ENCODE peak calls at places on chromosomes 12 and 14, in five cellular contexts. F, D, A, J and H are unnamed samples.

GRCh38 chr14:105059035-105059916 is 6.0 kb downstream of the GPR132 start:
- DNase-seq in F (no peak), A (no peak), D (no peak), J (no peak), H (no peak)

GRCh38 chr14:105365681-105366080 is 32.7 kb upstream of the TEX22 start:
- DNase-seq in F (no peak), D (no peak), A (no peak), J (no peak), H (no peak)

GRCh38 chr14:68535404-68536024 is 257.4 kb downstream of the ZFP36L1 start:
- DNase-seq in D (no peak), J (no peak), F (no peak), A (peak), H (no peak)

GRCh38 chr12:68259318-68259940 is 6.0 kb upstream of the IL22 start:
- DNase-seq in D (no peak), J (no peak), A (peak), F (no peak), H (no peak)

GRCh38 chr12:84756961-84757360 is 155.6 kb downstream of the SLC6A15 start:
- DNase-seq in F (no peak), J (no peak), A (no peak), D (no peak), H (no peak)

GRCh38 chr14:24317141-24317927 is 6.0 kb downstream of the LTB4R start:
- DNase-seq in A (no peak), J (no peak), D (no peak), F (no peak), H (no peak)

GRCh38 chr12:25195056-25195971 is at the start of the genes DNAI7 and ETFRF1:
- DNase-seq in F (peak), D (peak), A (no peak), J (peak), H (peak)

GRCh38 chr12:51320695-51321320 is 3.2 kb downstream of the BIN2 start:
- DNase-seq in A (no peak), J (no peak), F (no peak), D (no peak), H (peak)

GRCh38 chr12:128852026-128852725 is 1.1 kb upstream of the GLT1D1 start:
- DNase-seq in A (no peak), J (no peak), D (no peak), F (no peak), H (no peak)

GRCh38 chr14:94992046-94992445 is 165.3 kb downstream of the DICER1 start:
- DNase-seq in F (no peak), J (no peak), D (no peak), A (no peak), H (no peak)

GRCh38 chr12:38850463-38850862 is 54.9 kb downstream of the CPNE8 start:
- DNase-seq in F (no peak), A (no peak), D (no peak), J (no peak), H (no peak)

GRCh38 chr12:29591140-29592020 is 93.9 kb upstream of the OVCH1 start:
- DNase-seq in A (peak), D (no peak), J (peak), F (no peak), H (no peak)

GRCh38 chr14:73723411-73723798 is 9.2 kb upstream of the PNMA1 start:
- DNase-seq in F (no peak), A (peak), D (no peak), J (no peak), H (no peak)

GRCh38 chr12:62692884-62693283 is 226.3 kb downstream of the MON2 start:
- DNase-seq in F (no peak), A (peak), J (no peak), D (no peak), H (no peak)

GRCh38 chr14:99757331-99758070 is 35.7 kb upstream of the EML1 start:
- DNase-seq in D (no peak), J (no peak), A (peak), F (no peak), H (no peak)

GRCh38 chr14:101960225-101960624 is 4.1 kb upstream of the DYNC1H1 start:
- DNase-seq in A (no peak), J (no peak), F (no peak), D (no peak), H (no peak)

GRCh38 chr14:101444116-101444515 is 117.2 kb upstream of the DIO3 start:
- DNase-seq in D (no peak), F (no peak), J (no peak), A (no peak), H (no peak)

GRCh38 chr12:115426732-115427131 is 742.8 kb upstream of the TBX3 start:
- DNase-seq in D (no peak), J (no peak), A (no peak), F (no peak), H (no peak)

GRCh38 chr12:91361864-91362263 is 179.2 kb upstream of the DCN start:
- DNase-seq in D (no peak), J (peak), A (no peak), F (no peak), H (no peak)

GRCh38 chr14:64817631-64818030 is 62.1 kb downstream of the SPTB start:
- DNase-seq in D (no peak), J (no peak), F (no peak), A (no peak), H (no peak)
- H3K4me3 ChIP-seq in D (no peak), J (no peak), F (no peak), A (no peak), H (no peak)

GRCh38 chr14:76919431-76919810 is 93.2 kb downstream of the LRRC74A start:
- DNase-seq in J (no peak), A (no peak), F (no peak), D (no peak), H (no peak)
- H3K4me3 ChIP-seq in J (no peak), A (peak), F (peak), D (no peak), H (peak)

GRCh38 chr14:89500303-89500702 is 83.3 kb upstream of the FOXN3 start:
- DNase-seq in D (no peak), J (no peak), A (no peak), F (no peak), H (no peak)

GRCh38 chr14:89501381-89501780 is 84.3 kb upstream of the FOXN3 start:
- DNase-seq in F (no peak), D (no peak), J (no peak), A (no peak), H (no peak)

GRCh38 chr14:89502966-89503365 is 85.9 kb upstream of the FOXN3 start:
- DNase-seq in J (no peak), D (no peak), F (peak), A (no peak), H (no peak)

GRCh38 chr14:89495718-89496117 is 78.7 kb upstream of the FOXN3 start:
- DNase-seq in J (no peak), D (no peak), F (no peak), A (no peak), H (no peak)

GRCh38 chr14:89498836-89499235 is 81.8 kb upstream of the FOXN3 start:
- DNase-seq in D (no peak), F (no peak), J (no peak), A (no peak), H (no peak)
- H3K4me3 ChIP-seq in D (no peak), F (no peak), J (no peak), A (no peak), H (no peak)

DNA sequence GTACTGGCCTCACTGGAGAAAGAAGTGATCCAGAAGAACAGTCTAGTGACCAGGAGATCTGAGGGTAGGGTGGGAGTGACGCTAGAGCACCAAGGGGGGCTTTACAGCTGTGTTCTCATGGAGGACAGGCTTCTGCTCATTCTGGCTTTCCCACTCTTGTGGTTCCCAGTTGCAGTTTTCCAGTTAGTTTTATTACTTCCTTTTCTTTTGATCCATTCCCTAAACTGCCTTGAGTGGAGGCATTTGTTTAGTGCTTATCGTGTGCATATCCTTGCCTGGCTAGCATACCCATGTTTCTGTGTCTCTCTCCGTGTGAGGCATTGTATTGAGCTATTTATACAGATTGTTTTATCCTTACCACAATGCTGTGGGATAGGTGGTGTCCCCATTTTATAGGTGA is 4.0 kb downstream of the MLEC start:
- DNase-seq in A (no peak), F (no peak), J (no peak), D (no peak), H (no peak)
- H3K4me3 ChIP-seq in A (no peak), F (no peak), J (no peak), D (no peak), H (no peak)

GRCh38 chr12:11980133-11980532 is 90.6 kb upstream of the BCL2L14 start:
- DNase-seq in J (no peak), A (no peak), F (no peak), D (no peak), H (no peak)
- H3K4me3 ChIP-seq in J (no peak), A (no peak), F (no peak), D (no peak), H (no peak)

GRCh38 chr14:89011727-89012271 is 187.3 kb downstream of the TTC8 start:
- DNase-seq in J (no peak), A (no peak), D (no peak), F (no peak), H (no peak)

GRCh38 chr14:89012272-89013097 is 188.0 kb downstream of the TTC8 start:
- DNase-seq in F (no peak), A (no peak), D (no peak), J (no peak), H (peak)

GRCh38 chr14:89013698-89014569 is 189.5 kb downstream of the TTC8 start:
- DNase-seq in A (no peak), D (no peak), J (no peak), F (no peak), H (no peak)

GRCh38 chr14:89014570-89014847 is 190.1 kb downstream of the TTC8 start:
- DNase-seq in D (no peak), A (no peak), J (no peak), F (no peak), H (no peak)

DNA sequence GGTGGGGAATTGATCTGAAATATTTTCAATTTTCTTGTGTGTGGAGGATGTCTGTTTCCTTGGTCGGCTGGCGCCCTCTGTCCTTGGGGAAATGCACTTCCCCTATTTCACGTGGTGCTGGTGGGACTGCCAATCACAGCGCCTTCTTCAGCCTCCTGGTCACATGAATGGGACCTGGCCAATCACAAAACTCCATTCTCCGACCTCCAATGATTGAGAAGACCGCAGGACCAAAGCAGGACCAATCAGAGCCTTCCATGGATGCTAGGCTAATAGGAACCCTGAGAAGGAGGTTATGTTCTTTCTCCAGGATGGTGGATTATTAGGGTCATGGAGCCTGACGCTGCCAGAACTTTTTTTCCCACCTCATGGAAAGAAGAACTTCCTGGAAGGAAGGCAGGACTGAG is 188.7 kb downstream of the TTC8 start:
- DNase-seq in A (no peak), D (no peak), J (no peak), F (no peak), H (peak)
- H3K4me3 ChIP-seq in A (peak), D (no peak), J (no peak), F (no peak), H (peak)